ENCODE peak calls at places on chromosomes 12 and 14, in four cellular contexts. F is HS-5, A is GM04504, Q is H54. G is an unnamed sample.
A peak's percentile ranks its signal among the peaks of the same experiment; 100 is the strongest.

GRCh38 chr14:71961972-71962371 is 29.7 kb downstream of the RGS6 start:
- DNase-seq in F (no peak), A (no peak), Q (no peak), G (no peak)

GRCh38 chr12:8226355-8226754 is 1.1 kb downstream of the FAM90A1 start:
- DNase-seq in F (no peak), A (no peak), Q (no peak), G (no peak)

GRCh38 chr14:24262821-24263733 is at the start of gene TGM1:
- DNase-seq in F (no peak), A (no peak), Q (no peak), G (no peak)

GRCh38 chr12:101127521-101128219 is 82.4 kb downstream of the SLC5A8 start:
- DNase-seq in F (peak; percentile 45), A (peak; percentile 9), Q (peak; percentile 12), G (no peak)

GRCh38 chr12:21851151-21851550 is 76.6 kb upstream of the KCNJ8 start:
- DNase-seq in F (no peak), A (no peak), Q (no peak), G (no peak)

GRCh38 chr14:97709552-97709951 is 912.4 kb downstream of the VRK1 start:
- DNase-seq in F (no peak), A (no peak), Q (no peak), G (no peak)

GRCh38 chr14:93945070-93945399 is 17.9 kb downstream of the FAM181A start:
- DNase-seq in F (no peak), A (no peak), Q (no peak), G (no peak)

GRCh38 chr14:93201155-93201704 is 5.6 kb downstream of the GON7 start:
- DNase-seq in F (no peak), A (no peak), Q (no peak), G (no peak)

GRCh38 chr12:66746489-66747201 is 67.8 kb upstream of the GRIP1 start:
- DNase-seq in F (no peak), A (no peak), Q (no peak), G (no peak)

GRCh38 chr14:84399296-84399910 is 1130.5 kb upstream of the FLRT2 start:
- DNase-seq in F (no peak), A (no peak), Q (no peak), G (no peak)

GRCh38 chr12:9043766-9044165 is 54.4 kb downstream of the KLRG1 start:
- DNase-seq in F (no peak), A (no peak), Q (no peak), G (no peak)

GRCh38 chr12:89701606-89702206 is 6.9 kb downstream of the ATP2B1 start:
- DNase-seq in F (no peak), A (no peak), Q (no peak), G (no peak)

GRCh38 chr14:103718572-103718971 is 3.0 kb downstream of the ZFYVE21 start:
- DNase-seq in F (no peak), A (no peak), Q (no peak), G (no peak)

GRCh38 chr12:22105542-22105941 is 59.5 kb downstream of the CMAS start:
- DNase-seq in F (no peak), A (no peak), Q (no peak), G (no peak)

GRCh38 chr14:21514341-21514740 is 3.2 kb upstream of the METTL3 start:
- DNase-seq in F (no peak), A (no peak), Q (no peak), G (no peak)

GRCh38 chr12:69688021-69688420 is 11.1 kb downstream of the BEST3 start:
- DNase-seq in F (peak; percentile 29), A (no peak), Q (no peak), G (no peak)

GRCh38 chr12:53071591-53072551 is 7.3 kb downstream of the SPRYD3 start:
- DNase-seq in F (no peak), A (no peak), Q (no peak), G (no peak)

GRCh38 chr12:40209886-40210285 is 14.9 kb upstream of the LRRK2 start:
- DNase-seq in F (no peak), A (no peak), Q (no peak), G (no peak)

GRCh38 chr14:73462078-73462715 is 3.9 kb upstream of the NUMB start:
- DNase-seq in F (no peak), A (no peak), Q (no peak), G (no peak)